ENCODE peak calls at places on chromosomes 16 and 17, in seven cellular contexts. L is activated T-helper 1 cell treated with anti-CD3 and anti-CD28 coated beads, Interleukin-12 subunit alpha, Interleukin-12 subunit beta, Interleukin-2, Interleukin-4 antibody, amounts not matched to agents 30 ng/mL and 10 ng/mL and 1 ng/mL, durations not matched to agents 14 hours and 24 hours and 36 hours; X is cardiac fibroblast; R is heart right ventricle; Y is hypothalamus; Z is activated naive CD8-positive, alpha-beta T cell treated with anti-CD3 and anti-CD28 coated beads, Interleukin-2, amount 50 U/mL, for 16 hours; I is H7. U is an unnamed sample.

GRCh38 chr16:4486126-4486893 is 10.1 kb downstream of the HMOX2 start:
- DNase-seq in L (no peak), X (no peak), R (no peak), Y (no peak), Z (no peak), I (no peak), U (no peak)

GRCh38 chr16:30953111-30953510 is 4.2 kb downstream of the ORAI3 start:
- DNase-seq in L (no peak), X (no peak), R (no peak), Y (no peak), Z (no peak), I (no peak), U (no peak)

GRCh38 chr17:14297161-14297851 is 3.6 kb upstream of the HS3ST3B1 start:
- DNase-seq in L (peak), X (peak), R (peak), Y (no peak), Z (no peak), I (peak), U (peak)

GRCh38 chr17:43701318-43701743 is 39.6 kb upstream of the MEOX1 start:
- DNase-seq in L (no peak), X (peak), R (no peak), Y (no peak), Z (no peak), I (no peak), U (peak)

GRCh38 chr17:55433629-55434422 is 12.2 kb upstream of the MMD start:
- DNase-seq in L (no peak), X (peak), R (no peak), Y (no peak), Z (no peak), I (no peak), U (peak)

GRCh38 chr16:88070341-88070740 is 119.1 kb downstream of the BANP start:
- DNase-seq in L (no peak), X (no peak), R (no peak), Y (no peak), Z (no peak), I (no peak), U (no peak)

GRCh38 chr17:32806646-32807045 is 70.3 kb downstream of the MYO1D start:
- DNase-seq in L (no peak), X (no peak), R (no peak), Y (no peak), Z (no peak), I (no peak), U (peak)

GRCh38 chr16:73147958-73148357 is 100.0 kb upstream of the ZFHX3 start:
- DNase-seq in L (no peak), X (no peak), R (no peak), Y (no peak), Z (no peak), I (no peak), U (no peak)

GRCh38 chr16:88369447-88370008 is 13.2 kb upstream of the ZNF469 start:
- DNase-seq in L (no peak), X (no peak), R (no peak), Y (no peak), Z (no peak), I (no peak), U (no peak)

GRCh38 chr17:29012535-29012934 is 6.7 kb upstream of the SEZ6 start:
- DNase-seq in L (no peak), X (peak), R (no peak), Y (no peak), Z (no peak), I (no peak), U (no peak)

U was measured in lung microvascular endothelial cell.